ENCODE peak calls at places on chromosomes 6 and 20, in six cellular contexts. I is H9, K is IMR-90, U is mesenchymal stem cell, X is neuronal stem cell, J is H1. V is an unnamed sample.

GRCh38 chr6:160972111-160972510 is 19.5 kb upstream of the MAP3K4 start:
- DNase-seq in I (no peak), K (peak; percentile 97), U (peak; percentile 75), X (no peak), J (no peak), V (no peak)

GRCh38 chr20:11929947-11930346 is 12.3 kb downstream of the BTBD3 start:
- DNase-seq in I (no peak), K (no peak), U (no peak), X (no peak), J (no peak), V (no peak)

GRCh38 chr6:83138118-83138722 is 54.8 kb downstream of the PGM3 start:
- DNase-seq in I (no peak), K (no peak), U (no peak), X (no peak), J (no peak), V (no peak)

GRCh38 chr6:133288662-133289061 is 47.5 kb downstream of the EYA4 start:
- DNase-seq in I (no peak), K (no peak), U (peak; percentile 15), X (no peak), J (no peak), V (no peak)

GRCh38 chr6:25061289-25061945 is 125.7 kb upstream of the RIPOR2 start:
- DNase-seq in I (no peak), K (peak; percentile 14), U (no peak), X (peak; percentile 6), J (peak; percentile 17), V (no peak)

GRCh38 chr20:16363832-16364687 is 209.2 kb downstream of the KIF16B start:
- DNase-seq in I (no peak), K (no peak), U (no peak), X (no peak), J (no peak), V (no peak)

GRCh38 chr6:89745728-89746127 is 73.9 kb downstream of the MDN1 start:
- DNase-seq in I (no peak), K (peak; percentile 65), U (no peak), X (no peak), J (no peak), V (no peak)

GRCh38 chr6:42996513-42996912 is 12.1 kb downstream of the PPP2R5D start:
- DNase-seq in I (no peak), K (no peak), U (no peak), X (no peak), J (no peak), V (no peak)

GRCh38 chr6:107458687-107459282 is 579 bp downstream of the PDSS2 start:
- DNase-seq in I (peak; percentile 43), K (peak; percentile 22), U (peak; percentile 61), X (no peak), J (no peak), V (peak; percentile 43)

GRCh38 chr20:32681175-32682084 is 7.7 kb upstream of the C20orf203 start:
- DNase-seq in I (peak; percentile 83), K (peak; percentile 17), U (peak; percentile 58), X (no peak), J (peak; percentile 49), V (peak; percentile 30)

GRCh38 chr6:55433446-55434130 is 106.3 kb downstream of the GFRAL start:
- DNase-seq in I (no peak), K (peak; percentile 63), U (peak; percentile 66), X (peak; percentile 6), J (no peak), V (no peak)

GRCh38 chr6:15329154-15329781 is 83.4 kb downstream of the JARID2 start:
- DNase-seq in I (no peak), K (peak; percentile 95), U (peak; percentile 91), X (no peak), J (no peak), V (no peak)

GRCh38 chr6:39056681-39057080 is 8.1 kb downstream of the GLP1R start:
- DNase-seq in I (no peak), K (no peak), U (no peak), X (no peak), J (no peak), V (peak; percentile 1)

GRCh38 chr20:36591854-36592641 is 13.5 kb upstream of the RAB5IF start:
- DNase-seq in I (peak; percentile 54), K (peak; percentile 51), U (peak; percentile 59), X (no peak), J (no peak), V (no peak)

GRCh38 chr20:63057133-63058117 is 50.7 kb upstream of the BHLHE23 start:
- DNase-seq in I (no peak), K (no peak), U (peak; percentile 13), X (no peak), J (no peak), V (no peak)

GRCh38 chr20:54054516-54054915 is 15.9 kb downstream of the BCAS1 start:
- DNase-seq in I (no peak), K (no peak), U (no peak), X (no peak), J (no peak), V (no peak)

GRCh38 chr6:132569170-132569569 is 952 bp upstream of the TAAR6 start:
- DNase-seq in I (no peak), K (no peak), U (no peak), X (no peak), J (no peak), V (no peak)

GRCh38 chr20:22490287-22491187 is 93.8 kb downstream of the FOXA2 start:
- DNase-seq in I (peak; percentile 62), K (no peak), U (no peak), X (peak; percentile 48), J (no peak), V (no peak)

GRCh38 chr20:20214757-20215275 is 153.1 kb upstream of the INSM1 start:
- DNase-seq in I (no peak), K (no peak), U (no peak), X (no peak), J (no peak), V (no peak)

GRCh38 chr20:62646851-62647520 is 4.7 kb downstream of the SLCO4A1 start:
- DNase-seq in I (no peak), K (no peak), U (no peak), X (no peak), J (no peak), V (no peak)

GRCh38 chr20:23419995-23420901 is 1.0 kb downstream of the NAPB start:
- DNase-seq in I (no peak), K (peak; percentile 70), U (peak; percentile 81), X (peak; percentile 1), J (no peak), V (peak; percentile 65)

GRCh38 chr20:10481671-10482070 is 46.6 kb downstream of the SLX4IP start:
- DNase-seq in I (no peak), K (no peak), U (no peak), X (no peak), J (no peak), V (no peak)

GRCh38 chr20:60921021-60921622 is 330.9 kb upstream of the CDH4 start:
- DNase-seq in I (peak; percentile 51), K (peak; percentile 8), U (no peak), X (no peak), J (no peak), V (peak; percentile 58)

GRCh38 chr20:44589522-44589921 is 7.1 kb downstream of the PKIG start:
- DNase-seq in I (no peak), K (no peak), U (no peak), X (no peak), J (no peak), V (no peak)

GRCh38 chr6:143677891-143678737 is at the start of gene PHACTR2:
- DNase-seq in I (peak; percentile 85), K (peak; percentile 71), U (peak; percentile 77), X (peak; percentile 90), J (peak; percentile 71), V (peak; percentile 58)

GRCh38 chr20:4613718-4614620 is 107.7 kb upstream of the PRND start:
- DNase-seq in I (peak; percentile 57), K (no peak), U (peak; percentile 32), X (no peak), J (no peak), V (peak; percentile 48)

GRCh38 chr6:20572940-20573339 is 38.7 kb downstream of the CDKAL1 start:
- DNase-seq in I (no peak), K (peak; percentile 63), U (peak; percentile 68), X (no peak), J (no peak), V (peak; percentile 9)

GRCh38 chr6:41489284-41489851 is 56.8 kb upstream of the FOXP4 start:
- DNase-seq in I (no peak), K (peak; percentile 56), U (no peak), X (no peak), J (no peak), V (no peak)

GRCh38 chr20:22563062-22563965 is 21.1 kb downstream of the FOXA2 start:
- DNase-seq in I (no peak), K (no peak), U (no peak), X (no peak), J (no peak), V (no peak)

GRCh38 chr6:10210052-10210451 is 204.8 kb downstream of the TFAP2A start:
- DNase-seq in I (no peak), K (no peak), U (no peak), X (no peak), J (no peak), V (no peak)

GRCh38 chr6:85092224-85092623 is 327.8 kb upstream of the TBX18 start:
- DNase-seq in I (no peak), K (no peak), U (no peak), X (no peak), J (no peak), V (no peak)
- H3K14ac ChIP-seq in I (no peak overlapping the region), K (no peak overlapping the region), U (no peak overlapping the region), X (no peak overlapping the region), J (no peak overlapping the region), V (no peak overlapping the region)

DNA sequence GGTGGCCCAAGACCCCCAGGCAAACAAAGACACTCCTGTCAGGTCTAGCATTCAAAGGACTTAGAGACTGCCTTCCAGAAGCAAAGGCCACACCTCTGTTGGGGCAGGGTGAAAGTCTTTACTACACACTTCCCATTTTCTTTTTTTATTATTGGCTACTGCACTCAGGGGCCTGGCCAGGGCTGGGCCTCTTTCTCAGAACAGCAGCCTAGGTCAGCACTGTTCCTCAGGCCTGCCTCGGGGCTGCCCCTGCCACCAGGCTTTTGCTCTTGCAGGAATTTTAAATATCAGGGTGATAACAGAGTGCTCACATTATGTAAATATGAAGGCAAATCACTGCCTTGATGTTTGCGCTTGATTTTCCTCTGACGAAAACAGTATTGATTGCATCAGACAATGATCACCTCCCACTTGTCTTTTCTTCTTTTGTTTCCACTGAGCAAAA is 18.5 kb downstream of the GSTA4 start:
- DNase-seq in I (no peak), K (no peak), U (no peak), X (no peak), J (no peak), V (peak; percentile 65)
- H3K4ac ChIP-seq in I (no peak overlapping the region), K (no peak overlapping the region), U (no peak overlapping the region), X (no peak overlapping the region), J (no peak overlapping the region), V (no peak overlapping the region)

GRCh38 chr6:109867009-109867969 is 110.8 kb upstream of the GPR6 start:
- DNase-seq in I (no peak), K (peak; percentile 6), U (peak; percentile 35), X (no peak), J (no peak), V (no peak)
- H2BK5ac ChIP-seq in I (no peak overlapping the region), K (no peak overlapping the region), U (no peak overlapping the region), X (no peak overlapping the region), J (no peak overlapping the region), V (no peak overlapping the region)

GRCh38 chr6:30101423-30101938 is 11.4 kb downstream of the TRIM31 start:
- DNase-seq in I (no peak), K (no peak), U (peak; percentile 10), X (no peak), J (no peak), V (no peak)
- H3K14ac ChIP-seq in I (no peak overlapping the region), K (no peak overlapping the region), U (no peak overlapping the region), X (no peak overlapping the region), J (no peak overlapping the region), V (no peak overlapping the region)

GRCh38 chr6:48111143-48111506 is at the start of gene PTCHD4:
- DNase-seq in I (peak; percentile 76), K (peak; percentile 48), U (peak; percentile 73), X (no peak), J (peak; percentile 7), V (peak; percentile 22)
- H3K4ac ChIP-seq in I (no peak within 1 kb of the TSS), K (peak within 1 kb of the TSS; percentile 98), U (no peak within 1 kb of the TSS), X (no peak within 1 kb of the TSS), J (peak within 1 kb of the TSS; percentile 92), V (peak within 1 kb of the TSS; percentile 98)